ENCODE peak calls at places on chromosomes 1 and 21, in six cellular contexts. L is adipocyte, A is ascending aorta, D is AG10803, I is heart right ventricle, C is iPS DF 6.9. E is an unnamed sample.

GRCh38 chr1:177948336-177948972 is 21.4 kb downstream of the SEC16B start:
- DNase-seq in C (peak), L (peak), I (peak), D (peak), A (peak), E (peak)

GRCh38 chr1:167105841-167106461 is 12.1 kb downstream of the STYXL2 start:
- DNase-seq in L (no peak), A (no peak), C (no peak), I (no peak), D (no peak), E (no peak)

GRCh38 chr1:71193153-71193552 is 112.3 kb upstream of the ZRANB2 start:
- DNase-seq in A (no peak), C (no peak), D (peak), I (no peak), L (peak), E (no peak)

GRCh38 chr21:15754640-15755039 is 24.9 kb downstream of the USP25 start:
- DNase-seq in C (no peak), A (no peak), L (peak), D (peak), I (no peak), E (no peak)

GRCh38 chr21:38760017-38760761 is 45.5 kb upstream of the ETS2 start:
- DNase-seq in D (no peak), L (no peak), C (no peak), I (no peak), A (peak), E (no peak)

GRCh38 chr1:153513023-153513422 is 22.8 kb downstream of the S100A6 start:
- DNase-seq in A (peak), L (no peak), I (no peak), D (no peak), C (no peak), E (no peak)

GRCh38 chr1:38055398-38055797 is 8.8 kb upstream of the POU3F1 start:
- DNase-seq in D (no peak), I (no peak), C (no peak), A (no peak), L (no peak), E (no peak)

GRCh38 chr1:210151063-210151672 is 81.4 kb upstream of the SERTAD4 start:
- DNase-seq in D (no peak), L (no peak), I (no peak), A (no peak), C (no peak), E (no peak)

GRCh38 chr1:43861337-43861736 is 72.3 kb upstream of the ARTN start:
- DNase-seq in L (no peak), A (no peak), D (peak), I (no peak), C (no peak), E (no peak)

GRCh38 chr1:230415405-230416119 is 10.6 kb downstream of the PGBD5 start:
- DNase-seq in D (no peak), I (no peak), L (no peak), C (no peak), A (peak), E (no peak)

GRCh38 chr1:32703479-32704291 is 1.1 kb upstream of the SYNC start:
- DNase-seq in C (no peak), L (peak), A (peak), I (peak), D (peak), E (peak)

GRCh38 chr1:62433861-62434611 is 2.8 kb upstream of the USP1 start:
- DNase-seq in D (no peak), C (no peak), L (peak), I (no peak), A (no peak), E (no peak)

GRCh38 chr1:204384636-204385354 is 25.1 kb upstream of the PLEKHA6 start:
- DNase-seq in I (peak), A (no peak), L (peak), D (peak), C (no peak), E (peak)

GRCh38 chr1:67713071-67713806 is 28.2 kb downstream of the GADD45A start:
- DNase-seq in A (no peak), D (peak), I (peak), C (no peak), L (peak), E (no peak)

DNA sequence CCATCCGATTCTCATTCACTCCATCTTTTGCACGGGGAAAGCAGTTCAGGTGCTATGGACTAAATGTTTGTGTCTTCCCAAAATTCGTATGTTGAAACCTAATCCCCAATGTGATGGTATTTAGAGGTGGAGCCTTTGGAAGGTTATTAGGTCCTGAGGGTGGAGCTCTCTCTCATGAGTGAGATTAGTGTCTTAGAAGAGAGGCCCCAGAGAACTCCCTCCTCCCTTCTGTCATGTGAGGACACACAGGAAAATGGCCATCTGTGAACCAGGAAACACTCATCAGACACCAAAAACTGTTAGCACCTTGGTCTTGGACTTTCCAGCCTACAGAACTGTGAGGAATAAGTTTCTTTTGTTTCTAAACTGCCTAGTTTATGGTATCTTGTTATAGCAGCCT is 15.8 kb upstream of the CCDC190 start:
- DNase-seq in I (no peak), L (no peak), D (no peak), A (no peak), C (no peak), E (no peak)
- H3K4me3 ChIP-seq in I (no peak), L (no peak), D (no peak), A (no peak), C (no peak), E (no peak)

DNA sequence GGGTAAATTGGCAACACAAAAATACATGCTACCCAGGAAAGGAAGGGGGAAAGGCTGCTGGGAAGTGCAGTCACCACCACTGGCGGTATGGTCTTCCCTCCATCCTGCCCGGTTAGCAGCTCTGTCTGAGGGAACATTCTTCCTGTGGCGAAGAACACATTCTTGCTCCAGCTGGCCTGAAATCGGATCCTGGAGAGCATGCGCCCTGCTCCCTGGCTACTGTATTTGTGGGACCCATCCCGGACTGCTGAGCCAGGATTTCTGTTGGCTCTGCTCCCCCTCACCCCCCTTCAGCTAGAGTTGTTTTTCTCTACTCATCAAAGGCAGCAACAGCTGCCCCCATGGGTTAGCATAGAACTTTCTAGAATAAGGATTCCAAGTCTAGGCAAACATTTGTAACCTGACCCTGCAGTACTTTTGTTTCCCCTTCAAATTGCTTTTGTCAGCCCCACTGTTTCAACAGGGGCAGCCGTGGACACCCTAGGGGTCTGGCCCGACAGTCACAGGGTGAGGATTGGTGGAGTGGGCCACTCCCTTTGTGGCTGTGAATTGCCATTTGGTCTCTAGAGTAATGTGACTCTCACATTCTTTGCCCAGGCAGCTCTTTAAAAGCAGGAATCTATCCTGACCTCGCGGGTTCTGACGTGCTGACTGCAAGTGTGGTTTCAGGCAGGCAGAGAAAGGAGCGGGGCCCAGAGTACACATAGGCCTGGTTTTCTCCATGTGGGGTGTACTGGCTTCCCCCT is 157.7 kb downstream of the TOMM20 start:
- DNase-seq in D (peak), L (peak), C (no peak), I (peak), A (peak), E (peak)
- H3K4me3 ChIP-seq in D (peak), L (peak), C (no peak), I (no peak), A (no peak), E (peak)

GRCh38 chr1:106680922-106681321 is 375.6 kb upstream of the PRMT6 start:
- DNase-seq in L (no peak), C (no peak), A (no peak), D (no peak), I (no peak), E (no peak)
- H3K4me3 ChIP-seq in L (no peak), C (no peak), A (no peak), D (no peak), I (no peak), E (no peak)

GRCh38 chr1:222787746-222788145 is 27.1 kb upstream of the DISP1 start:
- DNase-seq in A (no peak), D (no peak), L (no peak), I (no peak), C (no peak), E (no peak)

GRCh38 chr1:222790520-222790919 is 24.3 kb upstream of the DISP1 start:
- DNase-seq in D (no peak), I (no peak), L (no peak), C (no peak), A (no peak), E (no peak)

GRCh38 chr1:222791006-222791710 is 23.7 kb upstream of the DISP1 start:
- DNase-seq in I (no peak), C (no peak), L (no peak), A (no peak), D (no peak), E (no peak)

GRCh38 chr1:222788328-222789156 is 26.3 kb upstream of the DISP1 start:
- DNase-seq in L (no peak), A (no peak), D (no peak), C (no peak), I (no peak), E (no peak)

DNA sequence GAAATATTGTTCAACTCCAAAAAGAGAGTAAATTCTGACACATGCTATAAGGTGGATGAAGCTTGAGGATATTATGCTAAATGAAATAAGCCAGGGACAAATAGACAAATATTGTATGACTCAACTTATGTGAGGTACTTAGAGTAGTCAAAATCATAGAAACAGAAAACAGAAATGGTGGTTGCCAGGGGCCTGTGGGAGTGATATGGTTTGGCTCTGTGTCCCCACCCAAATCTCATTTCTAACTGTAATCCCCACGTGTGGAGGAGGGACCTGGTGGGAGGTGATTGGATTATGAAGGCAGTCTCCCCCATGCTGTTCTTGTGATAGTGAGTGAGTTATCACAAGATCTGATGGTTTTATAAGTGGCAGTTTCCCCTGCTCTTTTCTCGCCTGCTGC is 24.7 kb upstream of the DISP1 start:
- DNase-seq in A (no peak), I (no peak), C (no peak), D (no peak), L (no peak), E (no peak)
- H3K4me3 ChIP-seq in A (no peak), I (no peak), C (no peak), D (no peak), L (no peak), E (no peak)

DNA sequence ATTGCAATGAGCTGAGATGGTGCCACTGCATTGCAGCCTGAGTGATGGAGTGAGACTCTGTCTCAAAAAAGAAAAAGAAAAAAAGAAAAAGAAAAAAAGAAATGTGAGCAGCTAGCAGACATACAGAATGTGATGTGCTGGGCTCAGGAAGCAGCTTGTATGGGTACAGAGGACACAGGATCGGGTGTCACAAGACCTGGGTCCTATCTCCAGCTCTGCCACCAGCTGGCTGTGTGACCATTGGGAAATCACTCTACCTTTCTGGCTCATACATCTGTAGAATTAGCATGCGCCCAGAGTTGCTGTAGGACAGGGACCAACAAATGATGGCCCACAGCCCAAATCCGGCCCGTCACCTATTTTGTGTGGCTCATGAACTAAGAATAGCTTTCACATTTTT is 3.3 kb upstream of the PLA2G2C start:
- DNase-seq in C (no peak), I (no peak), A (no peak), L (no peak), D (no peak), E (no peak)
- H3K4me3 ChIP-seq in C (no peak), I (no peak), A (no peak), L (no peak), D (no peak), E (no peak)

E was measured in tibial artery.